ENCODE peak calls at places on chromosomes 2 and 18, in ten cellular contexts. R is CD4-positive, alpha-beta T cell; Z is heart right ventricle; M is A549; V is AG04450; A is CD8-positive, alpha-beta memory T cell; X is cardiac muscle cell; U is dorsolateral prefrontal cortex; K is astrocyte; I is aorta. Q is an unnamed sample.

GRCh38 chr2:241702405-241703127 is 727 bp downstream of the ING5 start:
- DNase-seq in R (peak), Z (peak), M (peak), V (peak), A (peak), X (peak), U (peak), K (peak), I (peak), Q (peak)

GRCh38 chr2:217661378-217661777 is 341.4 kb downstream of the TNS1 start:
- DNase-seq in R (no peak), Z (no peak), M (no peak), V (no peak), A (no peak), X (no peak), U (no peak), K (no peak), I (no peak), Q (no peak)

GRCh38 chr18:3360211-3360610 is 89.8 kb upstream of the TGIF1 start:
- DNase-seq in R (no peak), Z (no peak), M (no peak), V (no peak), A (no peak), X (no peak), U (peak), K (no peak), I (no peak), Q (peak)

GRCh38 chr2:1503471-1504310 is 90.4 kb downstream of the TPO start:
- DNase-seq in R (no peak), Z (no peak), M (no peak), V (no peak), A (no peak), X (no peak), U (peak), K (no peak), I (peak), Q (no peak)

GRCh38 chr2:75563591-75563990 is 2.9 kb upstream of the EVA1A start:
- DNase-seq in R (no peak), Z (no peak), M (no peak), V (no peak), A (no peak), X (no peak), U (no peak), K (no peak), I (no peak), Q (no peak)

GRCh38 chr2:128781166-128781887 is 462.7 kb upstream of the HS6ST1 start:
- DNase-seq in R (no peak), Z (no peak), M (no peak), V (no peak), A (no peak), X (no peak), U (no peak), K (no peak), I (no peak), Q (no peak)

GRCh38 chr2:152594022-152594712 is 123.1 kb downstream of the PRPF40A start:
- DNase-seq in R (no peak), Z (peak), M (no peak), V (no peak), A (no peak), X (no peak), U (peak), K (no peak), I (peak), Q (no peak)

GRCh38 chr2:70454936-70455544 is 98.6 kb downstream of the TGFA start:
- DNase-seq in R (no peak), Z (no peak), M (no peak), V (no peak), A (no peak), X (no peak), U (no peak), K (no peak), I (no peak), Q (no peak)

GRCh38 chr2:26471766-26472706 is 5.9 kb downstream of the OTOF start:
- DNase-seq in R (no peak), Z (no peak), M (peak), V (no peak), A (no peak), X (no peak), U (no peak), K (no peak), I (no peak), Q (no peak)

GRCh38 chr2:162153608-162154224 is 1.7 kb upstream of the GCG start:
- DNase-seq in R (peak), Z (peak), M (peak), V (no peak), A (peak), X (peak), U (no peak), K (peak), I (no peak), Q (peak)

GRCh38 chr2:237441605-237442004 is 27.6 kb upstream of the COL6A3 start:
- DNase-seq in R (no peak), Z (no peak), M (no peak), V (peak), A (no peak), X (peak), U (no peak), K (peak), I (no peak), Q (no peak)

GRCh38 chr2:134411279-134411827 is 157.5 kb downstream of the MGAT5 start:
- DNase-seq in R (no peak), Z (no peak), M (no peak), V (no peak), A (no peak), X (no peak), U (no peak), K (no peak), I (no peak), Q (no peak)

GRCh38 chr2:70425682-70426301 is 123.9 kb upstream of the FAM136A start:
- DNase-seq in R (no peak), Z (no peak), M (no peak), V (no peak), A (no peak), X (no peak), U (no peak), K (no peak), I (no peak), Q (no peak)

GRCh38 chr2:226431301-226431955 is 368.2 kb downstream of the IRS1 start:
- DNase-seq in R (no peak), Z (no peak), M (no peak), V (no peak), A (no peak), X (peak), U (no peak), K (peak), I (no peak), Q (no peak)

GRCh38 chr2:223947711-223948205 is 2.6 kb upstream of the WDFY1 start:
- DNase-seq in R (no peak), Z (no peak), M (no peak), V (no peak), A (no peak), X (peak), U (no peak), K (no peak), I (no peak), Q (peak)

DNA sequence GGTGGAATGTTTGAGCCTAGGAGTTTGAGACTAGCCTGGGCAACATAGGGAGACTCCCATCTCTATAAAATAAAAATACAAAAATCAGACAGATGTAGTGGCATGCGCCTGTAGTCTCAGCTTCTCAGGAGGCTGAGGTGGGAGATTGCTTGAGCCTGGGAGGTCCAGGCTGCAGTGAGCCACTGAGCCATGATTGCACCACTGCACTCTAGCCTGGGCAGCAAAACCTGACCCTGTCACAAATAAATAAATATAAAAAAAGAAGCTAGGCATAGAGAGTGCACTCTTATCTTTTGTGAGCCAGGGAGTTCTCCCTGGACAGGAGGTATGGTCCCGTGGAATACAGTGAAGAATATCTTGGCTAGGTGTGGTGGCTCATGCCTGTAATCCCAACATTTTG is 11.0 kb upstream of the KYNU start:
- DNase-seq in R (no peak), Z (no peak), M (no peak), V (no peak), A (no peak), X (no peak), U (no peak), K (no peak), I (no peak), Q (no peak)
- H3K27ac ChIP-seq in R (no peak), Z (no peak), M (peak), V (no peak), A (no peak), X (no peak), U (no peak), K (no peak), I (no peak), Q (no peak)

GRCh38 chr2:205705511-205706397 is 23.5 kb downstream of the NRP2 start:
- DNase-seq in R (no peak), Z (no peak), M (no peak), V (no peak), A (no peak), X (no peak), U (no peak), K (no peak), I (no peak), Q (no peak)

GRCh38 chr2:205709319-205709718 is 27.0 kb downstream of the NRP2 start:
- DNase-seq in R (no peak), Z (no peak), M (no peak), V (no peak), A (no peak), X (no peak), U (no peak), K (no peak), I (no peak), Q (no peak)

GRCh38 chr2:205706769-205707375 is 24.6 kb downstream of the NRP2 start:
- DNase-seq in R (peak), Z (peak), M (no peak), V (peak), A (no peak), X (peak), U (no peak), K (peak), I (peak), Q (no peak)

GRCh38 chr2:205704101-205704741 is 21.9 kb downstream of the NRP2 start:
- DNase-seq in R (no peak), Z (no peak), M (no peak), V (no peak), A (no peak), X (peak), U (no peak), K (peak), I (no peak), Q (no peak)

GRCh38 chr2:205708231-205708631 is 25.9 kb downstream of the NRP2 start:
- DNase-seq in R (no peak), Z (peak), M (no peak), V (peak), A (no peak), X (peak), U (no peak), K (peak), I (peak), Q (no peak)
- H3K27ac ChIP-seq in R (no peak), Z (no peak), M (peak), V (peak), A (no peak), X (peak), U (peak), K (peak), I (no peak), Q (no peak)

GRCh38 chr2:55026202-55026601 is 24.0 kb downstream of the RTN4 start:
- DNase-seq in R (no peak), Z (no peak), M (no peak), V (no peak), A (no peak), X (peak), U (no peak), K (no peak), I (no peak), Q (no peak)

GRCh38 chr2:55022486-55022885 is 27.8 kb downstream of the RTN4 start:
- DNase-seq in R (no peak), Z (no peak), M (no peak), V (no peak), A (no peak), X (no peak), U (no peak), K (no peak), I (no peak), Q (no peak)

GRCh38 chr2:55025627-55026026 is 24.6 kb downstream of the RTN4 start:
- DNase-seq in R (no peak), Z (no peak), M (no peak), V (no peak), A (no peak), X (no peak), U (no peak), K (no peak), I (no peak), Q (no peak)

GRCh38 chr2:55027226-55027625 is 23.0 kb downstream of the RTN4 start:
- DNase-seq in R (no peak), Z (no peak), M (no peak), V (no peak), A (no peak), X (no peak), U (no peak), K (no peak), I (no peak), Q (no peak)

GRCh38 chr2:55025082-55025481 is 25.2 kb downstream of the RTN4 start:
- DNase-seq in R (no peak), Z (no peak), M (no peak), V (no peak), A (no peak), X (no peak), U (no peak), K (no peak), I (no peak), Q (no peak)
- H3K27ac ChIP-seq in R (no peak), Z (no peak), M (no peak), V (no peak), A (no peak), X (no peak), U (peak), K (no peak), I (no peak), Q (no peak)

DNA sequence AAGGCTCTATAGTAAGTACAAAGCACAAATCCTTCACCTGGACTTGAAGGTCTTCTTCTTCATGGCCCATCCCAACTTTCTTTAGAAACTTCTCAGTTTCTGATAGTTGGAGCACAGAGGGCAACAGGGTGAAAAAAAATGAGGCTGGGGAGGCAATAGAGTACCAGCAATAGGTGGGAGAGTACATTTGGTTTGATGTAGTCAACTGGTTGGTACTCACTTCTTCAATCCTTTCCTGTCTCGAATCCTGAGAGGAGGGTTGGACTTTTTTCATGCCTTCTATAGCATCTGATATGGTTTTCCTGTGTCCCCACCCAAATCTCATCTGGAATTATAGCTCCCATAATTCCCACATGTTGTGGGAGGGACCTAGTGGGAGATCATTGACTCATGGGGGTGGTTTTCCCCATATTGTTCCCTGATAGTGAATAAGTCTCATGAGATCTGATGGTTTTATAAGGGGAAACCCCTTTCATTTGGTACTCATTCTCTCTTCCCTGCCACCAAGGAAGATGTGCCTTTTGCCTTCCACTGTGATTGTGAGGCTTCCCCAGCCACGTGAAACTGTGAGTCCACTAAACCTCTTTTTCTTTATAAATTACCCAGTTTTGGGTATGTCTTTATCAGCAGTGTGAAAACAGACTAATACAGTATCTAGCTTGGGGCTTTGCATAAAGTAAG is 75.9 kb upstream of the LCLAT1 start:
- DNase-seq in R (no peak), Z (no peak), M (no peak), V (no peak), A (no peak), X (no peak), U (no peak), K (no peak), I (no peak), Q (no peak)
- H3K27ac ChIP-seq in R (no peak), Z (no peak), M (no peak), V (no peak), A (no peak), X (no peak), U (no peak), K (no peak), I (no peak), Q (no peak)

DNA sequence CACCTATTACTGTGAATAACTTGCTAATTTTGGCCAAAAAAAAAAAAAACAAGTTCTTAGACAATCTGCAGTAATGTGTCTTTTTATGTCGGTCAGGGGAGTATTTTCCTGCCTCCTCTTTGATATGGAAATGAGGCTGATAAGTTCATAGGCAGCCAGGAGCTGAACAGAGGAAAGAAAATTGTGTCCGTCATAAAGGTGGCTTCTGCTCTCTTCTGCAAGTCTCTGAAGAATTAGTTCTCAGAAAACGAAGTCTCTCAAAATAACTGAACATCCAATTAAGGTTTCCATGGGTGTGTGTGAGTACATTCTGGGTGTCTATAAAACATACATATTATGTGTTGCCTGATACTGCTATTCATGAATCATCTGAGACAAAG is 19.6 kb upstream of the SP5 start:
- DNase-seq in R (no peak), Z (no peak), M (no peak), V (no peak), A (no peak), X (no peak), U (no peak), K (no peak), I (no peak), Q (no peak)
- H3K27ac ChIP-seq in R (no peak), Z (no peak), M (no peak), V (no peak), A (no peak), X (no peak), U (no peak), K (no peak), I (no peak), Q (no peak)

GRCh38 chr2:119860924-119861323 is 101.2 kb downstream of the PTPN4 start:
- DNase-seq in R (no peak), Z (no peak), M (no peak), V (no peak), A (no peak), X (no peak), U (no peak), K (no peak), I (no peak), Q (no peak)
- H3K27ac ChIP-seq in R (no peak), Z (no peak), M (no peak), V (no peak), A (no peak), X (no peak), U (no peak), K (no peak), I (no peak), Q (no peak)

DNA sequence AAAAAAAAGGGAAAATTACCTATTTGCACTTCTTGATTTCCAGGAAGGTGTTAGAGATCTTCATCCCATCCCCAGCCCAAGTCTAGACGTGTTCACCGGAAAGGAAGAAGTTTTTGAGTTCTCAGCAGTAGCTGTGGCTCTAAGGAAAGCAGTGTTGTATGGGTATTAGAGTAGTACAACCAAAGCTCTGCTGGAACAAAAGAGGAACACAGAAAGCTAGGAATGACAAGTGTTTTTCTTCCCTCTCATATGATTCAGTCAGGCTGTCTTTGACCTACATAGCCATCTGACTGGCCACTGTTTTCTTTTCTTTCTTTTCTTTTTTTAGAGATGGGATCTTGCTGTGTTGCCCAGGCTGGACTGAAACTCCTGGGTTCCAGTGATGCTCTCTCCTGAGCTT is 82.7 kb upstream of the SLC39A10 start:
- DNase-seq in R (no peak), Z (no peak), M (no peak), V (no peak), A (no peak), X (no peak), U (no peak), K (no peak), I (no peak), Q (no peak)
- H3K27ac ChIP-seq in R (no peak), Z (no peak), M (peak), V (no peak), A (no peak), X (no peak), U (peak), K (no peak), I (no peak), Q (no peak)